ENCODE peak calls at places on chromosomes 7 and 10, in four cellular contexts. C, X, H and J are unnamed samples.

GRCh38 chr7:116582806-116583444 is 58.1 kb downstream of the CAV1 start:
- DNase-seq in C (no peak), X (peak; percentile 80), H (no peak), J (no peak)

GRCh38 chr7:134528749-134529148 is 1.4 kb downstream of the AKR1B10 start:
- DNase-seq in C (no peak), X (no peak), H (no peak), J (no peak)

GRCh38 chr7:128030263-128030998 is 806 bp downstream of the LRRC4 start:
- DNase-seq in C (no peak), X (no peak), H (no peak), J (peak; percentile 80)

GRCh38 chr10:44766601-44767000 is 144.5 kb upstream of the TMEM72 start:
- DNase-seq in C (no peak), X (no peak), H (no peak), J (no peak)

GRCh38 chr10:45463244-45464116 is 89.5 kb downstream of the ALOX5 start:
- DNase-seq in C (no peak), X (peak; percentile 8), H (no peak), J (no peak)

GRCh38 chr10:104908581-104908980 is 267.5 kb downstream of the SORCS3 start:
- DNase-seq in C (no peak), X (no peak), H (no peak), J (no peak)

GRCh38 chr7:149048805-149049204 is 20.5 kb upstream of the PDIA4 start:
- DNase-seq in C (no peak), X (no peak), H (no peak), J (no peak)

GRCh38 chr7:105413887-105414437 is 25.2 kb upstream of the SRPK2 start:
- DNase-seq in C (no peak), X (peak; percentile 4), H (no peak), J (no peak)

GRCh38 chr10:19638173-19638872 is 177.9 kb upstream of the PLXDC2 start:
- DNase-seq in C (no peak), X (peak; percentile 95), H (no peak), J (no peak)

GRCh38 chr7:143345428-143345900 is 17.0 kb downstream of the FAM131B start:
- DNase-seq in C (no peak), X (peak; percentile 32), H (peak; percentile 90), J (peak; percentile 82)

GRCh38 chr10:6407034-6407721 is 172.9 kb downstream of the PRKCQ start:
- DNase-seq in C (no peak), X (no peak), H (no peak), J (no peak)

DNA sequence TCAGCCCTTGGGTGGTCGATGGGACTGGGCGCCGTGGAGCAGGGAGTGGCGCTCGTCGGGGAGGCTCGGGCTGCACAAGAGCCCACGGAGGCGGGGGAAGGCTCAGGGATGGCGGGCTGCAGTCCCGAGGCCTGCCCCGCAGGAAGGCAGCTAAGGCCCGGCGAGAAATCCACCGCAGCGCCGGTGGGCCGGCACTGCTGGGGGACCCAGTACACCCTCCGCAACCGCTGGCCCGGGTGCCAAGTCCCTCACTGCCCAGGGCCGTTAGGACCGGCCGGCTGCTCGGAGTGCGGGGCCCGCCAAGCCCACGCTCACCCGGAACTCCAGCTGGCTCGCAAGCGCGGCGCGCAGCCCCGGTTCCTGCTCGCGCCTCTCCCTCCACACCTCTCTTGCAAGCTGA is 138.4 kb downstream of the BAMBI start:
- DNase-seq in C (no peak), X (no peak), H (no peak), J (no peak)
- TF ChIP-seq CHD1 in C (no peak), X (no peak), H (no peak), J (no peak)

GRCh38 chr10:83983578-83984255 is 155.6 kb upstream of the GHITM start:
- DNase-seq in C (no peak), X (no peak), H (peak; percentile 50), J (no peak)
- TF ChIP-seq CHD1 in C (no peak), X (no peak), H (no peak), J (no peak)

GRCh38 chr10:34444223-34445183 is 370.6 kb downstream of the PARD3 start:
- DNase-seq in C (no peak), X (peak; percentile 17), H (no peak), J (no peak)
- TF ChIP-seq CHD1 in C (no peak), X (no peak), H (no peak), J (no peak)

GRCh38 chr10:23158370-23158769 is 33.7 kb upstream of the PTF1A start:
- DNase-seq in C (no peak), X (peak; percentile 58), H (peak; percentile 70), J (no peak)

GRCh38 chr10:23156447-23157150 is 35.5 kb upstream of the PTF1A start:
- DNase-seq in C (no peak), X (no peak), H (no peak), J (no peak)

GRCh38 chr10:23155166-23155565 is 36.9 kb upstream of the PTF1A start:
- DNase-seq in C (no peak), X (no peak), H (no peak), J (no peak)

GRCh38 chr10:23157691-23158369 is 34.3 kb upstream of the PTF1A start:
- DNase-seq in C (no peak), X (peak; percentile 39), H (peak; percentile 55), J (no peak)

GRCh38 chr10:23157239-23157661 is 34.9 kb upstream of the PTF1A start:
- DNase-seq in C (peak; percentile 48), X (no peak), H (no peak), J (no peak)
- TF ChIP-seq CHD1 in C (no peak), X (no peak), H (no peak), J (no peak)

DNA sequence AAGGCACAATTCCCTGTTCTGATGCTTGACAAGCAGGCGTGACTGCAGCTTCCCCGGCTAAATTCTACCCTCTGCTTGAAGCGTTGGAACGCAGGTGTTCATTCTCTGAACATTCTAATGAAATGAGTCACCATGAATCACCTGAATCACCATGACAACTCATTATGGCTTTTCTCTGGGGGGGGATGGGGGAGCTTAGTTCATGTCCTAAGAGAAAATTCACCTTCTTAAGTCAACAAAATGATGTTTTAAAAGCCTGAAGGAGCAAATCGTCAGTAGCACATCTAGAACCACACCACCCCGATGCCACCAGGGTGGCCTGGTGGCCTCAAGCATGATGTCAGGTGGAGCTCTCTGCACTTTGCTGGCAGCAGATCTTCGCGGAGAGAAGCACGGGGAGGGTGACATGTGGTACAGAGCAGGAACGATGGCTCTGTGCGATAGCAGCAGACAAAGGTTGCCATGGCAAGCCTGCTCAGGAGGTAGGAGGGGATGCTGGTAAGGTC is 33.8 kb downstream of the DDC start:
- DNase-seq in C (no peak), X (peak; percentile 21), H (no peak), J (peak; percentile 50)
- TF ChIP-seq CHD1 in C (no peak), X (no peak), H (no peak), J (no peak)

GRCh38 chr10:30990971-30991646 is 40.6 kb downstream of the ZNF438 start:
- DNase-seq in C (no peak), X (no peak), H (no peak), J (no peak)

GRCh38 chr10:30992671-30993070 is 39.0 kb downstream of the ZNF438 start:
- DNase-seq in C (no peak), X (no peak), H (no peak), J (no peak)

GRCh38 chr10:30991647-30992011 is 40.0 kb downstream of the ZNF438 start:
- DNase-seq in C (no peak), X (no peak), H (no peak), J (no peak)

GRCh38 chr10:30995081-30995480 is 36.6 kb downstream of the ZNF438 start:
- DNase-seq in C (no peak), X (no peak), H (no peak), J (no peak)

GRCh38 chr10:30993155-30993554 is 38.5 kb downstream of the ZNF438 start:
- DNase-seq in C (no peak), X (no peak), H (no peak), J (no peak)
- TF ChIP-seq CHD1 in C (no peak), X (no peak), H (no peak), J (no peak)

GRCh38 chr7:150514748-150515222 is at the start of gene GIMAP7:
- DNase-seq in C (peak; percentile 56), X (no peak), H (no peak), J (no peak)
- TF ChIP-seq CHD1 in C (no peak), X (no peak), H (no peak), J (no peak)